ENCODE peak calls at places on chromosomes 13 and 19, in eight cellular contexts. Y is HFF-Myc; H is AG10803; V is activated T-helper 1 cell treated with anti-CD3 and anti-CD28 coated beads, Interleukin-2, amount 50 U/mL, for 16 hours; Q is upper lobe of left lung; Z is sciatic nerve; E is CD8-positive, alpha-beta memory T cell; N is CD4-positive, alpha-beta T cell. L is an unnamed sample.

GRCh38 chr19:3722443-3723109 is 14.4 kb downstream of the TJP3 start:
- DNase-seq in Y (no peak), H (no peak), V (no peak), Q (peak), Z (no peak), E (no peak), N (no peak), L (no peak)

GRCh38 chr19:1862424-1863307 is 713 bp downstream of the KLF16 start:
- DNase-seq in Y (no peak), H (no peak), V (no peak), Q (peak), Z (no peak), E (peak), N (peak), L (peak)

GRCh38 chr13:25330541-25330940 is 29.1 kb downstream of the NUP58 start:
- DNase-seq in Y (no peak), H (peak), V (no peak), Q (no peak), Z (no peak), E (no peak), N (no peak), L (no peak)

GRCh38 chr19:54178581-54179261 is 5.8 kb upstream of the TMC4 start:
- DNase-seq in Y (no peak), H (no peak), V (no peak), Q (no peak), Z (no peak), E (no peak), N (no peak), L (peak)

GRCh38 chr13:93730780-93731179 is 504.2 kb downstream of the GPC6 start:
- DNase-seq in Y (peak), H (peak), V (no peak), Q (no peak), Z (no peak), E (no peak), N (no peak), L (no peak)

GRCh38 chr19:343451-343931 is 1.1 kb downstream of the MIER2 start:
- DNase-seq in Y (no peak), H (peak), V (no peak), Q (peak), Z (no peak), E (no peak), N (no peak), L (no peak)

GRCh38 chr13:109818891-109819290 is 32.5 kb upstream of the IRS2 start:
- DNase-seq in Y (peak), H (peak), V (no peak), Q (no peak), Z (no peak), E (no peak), N (no peak), L (no peak)

GRCh38 chr13:102870677-102871415 is 25.0 kb downstream of the ERCC5 start:
- DNase-seq in Y (no peak), H (peak), V (no peak), Q (peak), Z (no peak), E (peak), N (peak), L (peak)

GRCh38 chr19:7492142-7493055 is 3.6 kb upstream of the PEX11G start:
- DNase-seq in Y (no peak), H (peak), V (no peak), Q (no peak), Z (no peak), E (peak), N (no peak), L (peak)

GRCh38 chr19:45599286-45599685 is 2.7 kb downstream of the GPR4 start:
- DNase-seq in Y (no peak), H (no peak), V (no peak), Q (no peak), Z (no peak), E (no peak), N (no peak), L (no peak)